ENCODE peak calls at places on chromosomes 11 and 22, in seven cellular contexts. C, U, O, S, J, D and B are unnamed samples.

GRCh38 chr11:117679464-117679863 is 117.6 kb downstream of the DSCAML1 start:
- DNase-seq in C (no peak), U (no peak), O (no peak), S (no peak), J (no peak), D (no peak), B (no peak)

GRCh38 chr11:67167086-67167485 is 48.0 kb downstream of the KDM2A start:
- DNase-seq in C (no peak), U (no peak), O (no peak), S (no peak), J (no peak), D (no peak), B (no peak)

GRCh38 chr11:15842345-15842744 is 514.0 kb downstream of the SOX6 start:
- DNase-seq in C (no peak), U (no peak), O (no peak), S (no peak), J (no peak), D (no peak), B (no peak)

GRCh38 chr11:12266943-12267342 is 110.4 kb upstream of the PARVA start:
- DNase-seq in C (no peak), U (peak; percentile 3), O (no peak), S (no peak), J (no peak), D (no peak), B (no peak)

GRCh38 chr22:46515208-46516111 is 22.0 kb downstream of the CELSR1 start:
- DNase-seq in C (no peak), U (no peak), O (peak; percentile 41), S (no peak), J (no peak), D (no peak), B (no peak)

GRCh38 chr11:65572356-65573043 is at the start of gene FAM89B:
- DNase-seq in C (peak; percentile 73), U (peak; percentile 94), O (peak; percentile 91), S (peak; percentile 88), J (peak; percentile 79), D (peak; percentile 96), B (peak; percentile 92)

GRCh38 chr11:115409691-115410220 is 94.5 kb downstream of the CADM1 start:
- DNase-seq in C (no peak), U (no peak), O (no peak), S (no peak), J (no peak), D (no peak), B (no peak)

GRCh38 chr11:122746050-122746478 is 90.5 kb downstream of the UBASH3B start:
- DNase-seq in C (peak; percentile 20), U (no peak), O (no peak), S (peak; percentile 81), J (no peak), D (no peak), B (no peak)

GRCh38 chr22:23536821-23537345 is 43.2 kb downstream of the IGLL1 start:
- DNase-seq in C (no peak), U (no peak), O (no peak), S (no peak), J (no peak), D (no peak), B (no peak)

GRCh38 chr11:22991196-22991595 is 130.9 kb upstream of the CCDC179 start:
- DNase-seq in C (no peak), U (no peak), O (no peak), S (no peak), J (no peak), D (no peak), B (no peak)

GRCh38 chr11:72631806-72632731 is 42.2 kb downstream of the PDE2A start:
- DNase-seq in C (no peak), U (peak; percentile 85), O (peak; percentile 60), S (no peak), J (no peak), D (peak; percentile 80), B (no peak)

GRCh38 chr11:61354208-61354607 is 7.5 kb downstream of the CYB561A3 start:
- DNase-seq in C (no peak), U (no peak), O (no peak), S (no peak), J (no peak), D (no peak), B (no peak)

GRCh38 chr11:27304514-27304913 is 58.5 kb downstream of the CCDC34 start:
- DNase-seq in C (no peak), U (no peak), O (no peak), S (no peak), J (no peak), D (no peak), B (peak; percentile 49)

GRCh38 chr22:44024288-44024908 is at the start of gene PARVB:
- DNase-seq in C (peak; percentile 13), U (no peak), O (peak; percentile 20), S (peak; percentile 65), J (peak; percentile 22), D (peak; percentile 79), B (no peak)

GRCh38 chr11:61777234-61778090 is 14.9 kb downstream of the TMEM258 start:
- DNase-seq in C (peak; percentile 39), U (peak; percentile 30), O (no peak), S (peak; percentile 69), J (no peak), D (peak; percentile 90), B (peak; percentile 41)

GRCh38 chr11:65169164-65169641 is 830 bp upstream of the SPDYC start:
- DNase-seq in C (no peak), U (no peak), O (no peak), S (peak; percentile 29), J (no peak), D (peak; percentile 45), B (no peak)

GRCh38 chr11:94581926-94582325 is 14.8 kb downstream of the PIWIL4 start:
- DNase-seq in C (no peak), U (no peak), O (no peak), S (no peak), J (no peak), D (no peak), B (no peak)

GRCh38 chr11:131122448-131122847 is 206.2 kb upstream of the SNX19 start:
- DNase-seq in C (no peak), U (no peak), O (no peak), S (no peak), J (no peak), D (no peak), B (no peak)

GRCh38 chr11:25159341-25159740 is 662.5 kb downstream of the LUZP2 start:
- DNase-seq in C (no peak), U (no peak), O (no peak), S (no peak), J (no peak), D (no peak), B (no peak)

GRCh38 chr11:117915672-117916235 is 13.4 kb downstream of the TMPRSS13 start:
- DNase-seq in C (no peak), U (no peak), O (no peak), S (no peak), J (no peak), D (no peak), B (peak; percentile 14)

GRCh38 chr11:122709042-122709760 is 53.7 kb downstream of the UBASH3B start:
- DNase-seq in C (no peak), U (no peak), O (peak; percentile 64), S (no peak), J (no peak), D (no peak), B (no peak)

GRCh38 chr22:36743591-36744412 is 32.1 kb downstream of the IFT27 start:
- DNase-seq in C (no peak), U (no peak), O (no peak), S (no peak), J (no peak), D (peak; percentile 74), B (peak; percentile 16)

GRCh38 chr11:120180571-120181445 is 30.0 kb upstream of the OAF start:
- DNase-seq in C (no peak), U (peak; percentile 67), O (no peak), S (no peak), J (no peak), D (peak; percentile 50), B (no peak)